ENCODE peak calls at places on chromosomes 13 and 19, in five cellular contexts. One of them, this sample, is unnamed.

GRCh38 chr19:52542984-52543664 is 15.7 kb downstream of the ZNF808 start:
- DNase-seq in coronary artery: no peak
- DNase-seq in effector memory CD4-positive, alpha-beta T cell: peak
- DNase-seq in brain microvascular endothelial cell: peak
- DNase-seq in A549: no peak
- DNase-seq in this sample: no peak

GRCh38 chr13:97914537-97914936 is 38.9 kb upstream of the IPO5 start:
- DNase-seq in coronary artery: no peak
- DNase-seq in effector memory CD4-positive, alpha-beta T cell: no peak
- DNase-seq in brain microvascular endothelial cell: no peak
- DNase-seq in A549: no peak
- DNase-seq in this sample: no peak

GRCh38 chr13:109869312-109870237 is 83.2 kb upstream of the IRS2 start:
- DNase-seq in coronary artery: peak
- DNase-seq in effector memory CD4-positive, alpha-beta T cell: no peak
- DNase-seq in brain microvascular endothelial cell: peak
- DNase-seq in A549: peak
- DNase-seq in this sample: peak

GRCh38 chr13:88701551-88701950 is 1030.4 kb downstream of the SLITRK5 start:
- DNase-seq in coronary artery: no peak
- DNase-seq in effector memory CD4-positive, alpha-beta T cell: no peak
- DNase-seq in brain microvascular endothelial cell: no peak
- DNase-seq in A549: no peak
- DNase-seq in this sample: no peak

GRCh38 chr13:65032825-65033224 is 2197.3 kb downstream of the PCDH9 start:
- DNase-seq in coronary artery: no peak
- DNase-seq in effector memory CD4-positive, alpha-beta T cell: no peak
- DNase-seq in brain microvascular endothelial cell: no peak
- DNase-seq in A549: no peak
- DNase-seq in this sample: no peak

GRCh38 chr19:46015961-46016425 is 6.9 kb downstream of the PGLYRP1 start:
- DNase-seq in coronary artery: no peak
- DNase-seq in effector memory CD4-positive, alpha-beta T cell: peak
- DNase-seq in brain microvascular endothelial cell: no peak
- DNase-seq in A549: peak
- DNase-seq in this sample: no peak

GRCh38 chr13:51644649-51645048 is 60.4 kb downstream of the WDFY2 start:
- DNase-seq in coronary artery: no peak
- DNase-seq in effector memory CD4-positive, alpha-beta T cell: no peak
- DNase-seq in brain microvascular endothelial cell: peak
- DNase-seq in A549: peak
- DNase-seq in this sample: no peak

GRCh38 chr19:39677931-39678889 is 22.5 kb downstream of the LGALS16 start:
- DNase-seq in coronary artery: no peak
- DNase-seq in effector memory CD4-positive, alpha-beta T cell: no peak
- DNase-seq in brain microvascular endothelial cell: no peak
- DNase-seq in A549: peak
- DNase-seq in this sample: no peak

GRCh38 chr19:46426035-46426505 is 2.7 kb downstream of the PNMA8C start:
- DNase-seq in coronary artery: no peak
- DNase-seq in effector memory CD4-positive, alpha-beta T cell: no peak
- DNase-seq in brain microvascular endothelial cell: no peak
- DNase-seq in A549: peak
- DNase-seq in this sample: no peak

GRCh38 chr19:46134527-46134926 is 10.0 kb upstream of the IGFL3 start:
- DNase-seq in coronary artery: no peak
- DNase-seq in effector memory CD4-positive, alpha-beta T cell: no peak
- DNase-seq in brain microvascular endothelial cell: peak
- DNase-seq in A549: no peak
- DNase-seq in this sample: no peak

GRCh38 chr13:50403311-50403710 is 388.1 kb downstream of the KCNRG start:
- DNase-seq in coronary artery: no peak
- DNase-seq in effector memory CD4-positive, alpha-beta T cell: no peak
- DNase-seq in brain microvascular endothelial cell: no peak
- DNase-seq in A549: peak
- DNase-seq in this sample: no peak

GRCh38 chr13:93690139-93690538 is 463.5 kb downstream of the GPC6 start:
- DNase-seq in coronary artery: no peak
- DNase-seq in effector memory CD4-positive, alpha-beta T cell: no peak
- DNase-seq in brain microvascular endothelial cell: peak
- DNase-seq in A549: no peak
- DNase-seq in this sample: no peak

GRCh38 chr19:23481043-23481442 is 85.8 kb upstream of the ZNF91 start:
- DNase-seq in coronary artery: no peak
- DNase-seq in effector memory CD4-positive, alpha-beta T cell: no peak
- DNase-seq in brain microvascular endothelial cell: no peak
- DNase-seq in A549: no peak
- DNase-seq in this sample: no peak

GRCh38 chr19:6602729-6603114 is 11.8 kb upstream of the CD70 start:
- DNase-seq in coronary artery: no peak
- DNase-seq in effector memory CD4-positive, alpha-beta T cell: no peak
- DNase-seq in brain microvascular endothelial cell: no peak
- DNase-seq in A549: no peak
- DNase-seq in this sample: no peak

GRCh38 chr19:35345671-35346111 is 2.0 kb upstream of the FFAR1 start:
- DNase-seq in coronary artery: peak
- DNase-seq in effector memory CD4-positive, alpha-beta T cell: no peak
- DNase-seq in brain microvascular endothelial cell: no peak
- DNase-seq in A549: no peak
- DNase-seq in this sample: no peak

GRCh38 chr13:98749501-98749900 is 3.0 kb downstream of the SLC15A1 start:
- DNase-seq in coronary artery: no peak
- DNase-seq in effector memory CD4-positive, alpha-beta T cell: no peak
- DNase-seq in brain microvascular endothelial cell: no peak
- DNase-seq in A549: no peak
- DNase-seq in this sample: no peak

GRCh38 chr13:112674412-112675383 is 15.1 kb upstream of the ATP11A start:
- DNase-seq in coronary artery: no peak
- DNase-seq in effector memory CD4-positive, alpha-beta T cell: no peak
- DNase-seq in brain microvascular endothelial cell: no peak
- DNase-seq in A549: no peak
- DNase-seq in this sample: no peak

GRCh38 chr19:6551607-6552450 is 21.0 kb downstream of the TNFSF9 start:
- DNase-seq in coronary artery: no peak
- DNase-seq in effector memory CD4-positive, alpha-beta T cell: peak
- DNase-seq in brain microvascular endothelial cell: no peak
- DNase-seq in A549: peak
- DNase-seq in this sample: peak

GRCh38 chr13:75132800-75133695 is 348.9 kb downstream of the TBC1D4 start:
- DNase-seq in coronary artery: no peak
- DNase-seq in effector memory CD4-positive, alpha-beta T cell: no peak
- DNase-seq in brain microvascular endothelial cell: no peak
- DNase-seq in A549: no peak
- DNase-seq in this sample: no peak

DNA sequence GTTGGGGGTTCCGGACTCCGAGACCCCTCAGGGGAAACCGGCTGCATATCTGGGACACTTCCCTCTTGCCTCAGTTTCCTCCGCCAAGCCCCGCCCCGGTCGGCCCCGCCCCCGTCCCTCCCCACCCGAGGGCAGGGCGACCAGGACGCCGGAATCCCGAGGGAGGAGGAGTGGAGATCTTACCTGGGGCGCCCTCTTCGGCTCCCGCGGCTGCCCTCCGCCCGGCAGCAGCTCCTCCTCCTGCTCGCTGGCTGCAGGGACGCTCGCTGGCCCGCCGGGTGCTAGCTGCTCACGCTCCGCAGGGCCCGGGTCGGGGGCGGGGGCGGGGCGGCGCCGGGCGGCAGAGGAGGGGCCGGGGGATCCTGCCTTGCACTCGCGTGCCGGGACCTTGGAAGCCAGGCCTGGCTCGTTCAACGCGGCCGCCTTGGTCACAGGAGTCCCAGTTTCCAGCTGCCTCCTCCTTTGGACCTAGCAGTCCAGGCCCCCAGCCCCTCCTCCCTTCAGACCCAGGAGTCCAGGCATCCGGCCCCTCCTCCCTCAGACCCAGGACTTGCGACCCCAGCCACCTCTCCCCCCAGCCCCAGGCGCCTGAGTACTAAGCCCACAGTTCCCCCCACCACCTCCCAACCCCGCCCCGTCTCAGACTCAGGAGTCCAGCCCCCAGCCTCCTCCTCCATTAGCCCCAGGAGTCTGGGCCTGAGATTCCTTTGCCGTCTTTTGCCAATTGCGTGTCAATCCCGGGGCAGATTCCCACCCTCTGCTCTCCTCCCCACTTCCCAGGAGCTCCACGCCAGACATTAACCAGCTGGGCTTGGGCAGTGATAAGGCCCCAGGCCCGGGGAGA is at the start of gene NTF4:
- DNase-seq in coronary artery: no peak
- DNase-seq in effector memory CD4-positive, alpha-beta T cell: no peak
- DNase-seq in brain microvascular endothelial cell: no peak
- DNase-seq in A549: no peak
- DNase-seq in this sample: no peak
- H3K27ac ChIP-seq in coronary artery: no peak
- H3K27ac ChIP-seq in effector memory CD4-positive, alpha-beta T cell: no peak
- H3K27ac ChIP-seq in brain microvascular endothelial cell: no peak
- H3K27ac ChIP-seq in A549: peak
- H3K27ac ChIP-seq in this sample: no peak

GRCh38 chr13:105363747-105364177 is 1171.7 kb downstream of the EFNB2 start:
- DNase-seq in coronary artery: no peak
- DNase-seq in effector memory CD4-positive, alpha-beta T cell: no peak
- DNase-seq in brain microvascular endothelial cell: no peak
- DNase-seq in A549: no peak
- DNase-seq in this sample: no peak
- H3K27ac ChIP-seq in coronary artery: no peak
- H3K27ac ChIP-seq in effector memory CD4-positive, alpha-beta T cell: no peak
- H3K27ac ChIP-seq in brain microvascular endothelial cell: no peak
- H3K27ac ChIP-seq in A549: no peak
- H3K27ac ChIP-seq in this sample: no peak

GRCh38 chr19:11849264-11849615 is 714 bp downstream of the ZNF439 start:
- DNase-seq in coronary artery: no peak
- DNase-seq in effector memory CD4-positive, alpha-beta T cell: no peak
- DNase-seq in brain microvascular endothelial cell: no peak
- DNase-seq in A549: no peak
- DNase-seq in this sample: no peak

GRCh38 chr19:11843741-11844140 is 4.8 kb upstream of the ZNF439 start:
- DNase-seq in coronary artery: no peak
- DNase-seq in effector memory CD4-positive, alpha-beta T cell: no peak
- DNase-seq in brain microvascular endothelial cell: no peak
- DNase-seq in A549: no peak
- DNase-seq in this sample: no peak

GRCh38 chr19:11853358-11853757 is 4.8 kb downstream of the ZNF439 start:
- DNase-seq in coronary artery: no peak
- DNase-seq in effector memory CD4-positive, alpha-beta T cell: no peak
- DNase-seq in brain microvascular endothelial cell: no peak
- DNase-seq in A549: no peak
- DNase-seq in this sample: no peak

GRCh38 chr19:11848200-11848593 is 329 bp upstream of the ZNF439 start:
- DNase-seq in coronary artery: no peak
- DNase-seq in effector memory CD4-positive, alpha-beta T cell: no peak
- DNase-seq in brain microvascular endothelial cell: no peak
- DNase-seq in A549: no peak
- DNase-seq in this sample: no peak

GRCh38 chr19:11848594-11849263 is at the start of gene ZNF439:
- DNase-seq in coronary artery: peak
- DNase-seq in effector memory CD4-positive, alpha-beta T cell: peak
- DNase-seq in brain microvascular endothelial cell: peak
- DNase-seq in A549: no peak
- DNase-seq in this sample: peak
- H3K27ac ChIP-seq in coronary artery: peak
- H3K27ac ChIP-seq in effector memory CD4-positive, alpha-beta T cell: peak
- H3K27ac ChIP-seq in brain microvascular endothelial cell: no peak
- H3K27ac ChIP-seq in A549: no peak
- H3K27ac ChIP-seq in this sample: peak

GRCh38 chr19:12163841-12164240 is 945 bp downstream of the ZNF136 start:
- DNase-seq in coronary artery: no peak
- DNase-seq in effector memory CD4-positive, alpha-beta T cell: no peak
- DNase-seq in brain microvascular endothelial cell: no peak
- DNase-seq in A549: no peak
- DNase-seq in this sample: no peak
- H3K27ac ChIP-seq in coronary artery: peak
- H3K27ac ChIP-seq in effector memory CD4-positive, alpha-beta T cell: peak
- H3K27ac ChIP-seq in brain microvascular endothelial cell: peak
- H3K27ac ChIP-seq in A549: no peak
- H3K27ac ChIP-seq in this sample: peak

GRCh38 chr19:18283338-18283737 is 1.9 kb upstream of the JUND start:
- DNase-seq in coronary artery: no peak
- DNase-seq in effector memory CD4-positive, alpha-beta T cell: no peak
- DNase-seq in brain microvascular endothelial cell: no peak
- DNase-seq in A549: no peak
- DNase-seq in this sample: no peak
- H3K27ac ChIP-seq in coronary artery: peak
- H3K27ac ChIP-seq in effector memory CD4-positive, alpha-beta T cell: peak
- H3K27ac ChIP-seq in brain microvascular endothelial cell: no peak
- H3K27ac ChIP-seq in A549: peak
- H3K27ac ChIP-seq in this sample: peak

GRCh38 chr19:33175156-33175782 is 18.9 kb upstream of the LRP3 start:
- DNase-seq in coronary artery: no peak
- DNase-seq in effector memory CD4-positive, alpha-beta T cell: no peak
- DNase-seq in brain microvascular endothelial cell: no peak
- DNase-seq in A549: no peak
- DNase-seq in this sample: no peak
- H3K27ac ChIP-seq in coronary artery: no peak
- H3K27ac ChIP-seq in effector memory CD4-positive, alpha-beta T cell: no peak
- H3K27ac ChIP-seq in brain microvascular endothelial cell: no peak
- H3K27ac ChIP-seq in A549: no peak
- H3K27ac ChIP-seq in this sample: no peak

DNA sequence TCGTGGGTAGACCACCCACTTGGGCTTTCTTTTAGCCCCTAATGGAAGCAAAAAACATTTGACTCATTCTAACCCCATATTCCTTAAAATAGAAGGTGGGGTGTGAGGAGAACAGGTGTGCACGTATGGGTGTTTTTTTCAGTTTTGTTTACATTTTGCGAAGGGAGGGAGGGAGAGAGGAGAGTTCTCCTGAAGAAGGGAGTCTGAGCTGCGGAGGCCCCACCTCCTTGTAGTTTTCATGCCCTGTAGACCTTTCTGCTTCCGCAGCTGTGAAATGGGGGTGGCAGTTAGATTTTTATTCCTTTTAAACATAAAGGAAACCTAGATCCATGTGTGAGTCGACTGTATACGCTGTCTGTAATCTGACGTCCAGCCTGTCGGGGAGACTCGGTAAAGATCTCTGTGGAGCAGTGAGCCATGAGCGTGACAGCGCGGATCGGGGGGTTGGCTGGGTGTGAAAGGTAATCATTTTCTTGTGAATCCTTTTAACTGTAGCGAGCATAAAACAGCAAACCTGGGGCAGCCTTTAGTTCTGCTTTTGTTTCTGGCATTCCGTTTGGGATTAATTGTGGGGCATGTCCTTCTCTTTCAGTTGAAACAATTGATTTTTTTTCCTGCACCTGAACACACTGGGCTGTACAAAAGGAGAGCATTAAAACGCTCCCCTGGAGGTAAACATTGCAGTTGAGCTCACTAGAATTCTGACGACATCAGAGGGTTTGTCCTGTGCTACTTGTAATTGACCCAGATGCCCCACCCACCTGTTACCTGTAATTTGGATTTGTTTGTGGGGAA is 2.3 kb downstream of the UPF1 start:
- DNase-seq in coronary artery: no peak
- DNase-seq in effector memory CD4-positive, alpha-beta T cell: no peak
- DNase-seq in brain microvascular endothelial cell: no peak
- DNase-seq in A549: no peak
- DNase-seq in this sample: peak
- H3K27ac ChIP-seq in coronary artery: no peak
- H3K27ac ChIP-seq in effector memory CD4-positive, alpha-beta T cell: no peak
- H3K27ac ChIP-seq in brain microvascular endothelial cell: no peak
- H3K27ac ChIP-seq in A549: no peak
- H3K27ac ChIP-seq in this sample: peak

GRCh38 chr19:11767633-11768133 is 883 bp downstream of the ZNF441 start:
- DNase-seq in coronary artery: no peak
- DNase-seq in effector memory CD4-positive, alpha-beta T cell: no peak
- DNase-seq in brain microvascular endothelial cell: peak
- DNase-seq in A549: no peak
- DNase-seq in this sample: peak

GRCh38 chr19:11766597-11767591 is at the start of gene ZNF441:
- DNase-seq in coronary artery: peak
- DNase-seq in effector memory CD4-positive, alpha-beta T cell: peak
- DNase-seq in brain microvascular endothelial cell: peak
- DNase-seq in A549: peak
- DNase-seq in this sample: peak

GRCh38 chr19:11769995-11770394 is 3.2 kb downstream of the ZNF441 start:
- DNase-seq in coronary artery: no peak
- DNase-seq in effector memory CD4-positive, alpha-beta T cell: no peak
- DNase-seq in brain microvascular endothelial cell: no peak
- DNase-seq in A549: no peak
- DNase-seq in this sample: no peak
- H3K27ac ChIP-seq in coronary artery: no peak
- H3K27ac ChIP-seq in effector memory CD4-positive, alpha-beta T cell: no peak
- H3K27ac ChIP-seq in brain microvascular endothelial cell: no peak
- H3K27ac ChIP-seq in A549: no peak
- H3K27ac ChIP-seq in this sample: no peak

This sample was measured in transverse colon.